ENCODE peak calls at places on chromosomes 1 and 21, in six cellular contexts. Q, R, Y, G, U and Z are unnamed samples.

GRCh38 chr1:44237721-44238457 is 24.6 kb downstream of the DMAP1 start:
- DNase-seq in R (peak), G (no peak), Q (peak), Y (no peak), U (peak), Z (no peak)

GRCh38 chr21:33075128-33075527 is 5.2 kb downstream of the OLIG1 start:
- DNase-seq in R (no peak), G (no peak), Q (no peak), Y (no peak), U (no peak), Z (no peak)

GRCh38 chr1:2493691-2494322 is 17.7 kb downstream of the PLCH2 start:
- DNase-seq in Q (no peak), U (no peak), G (no peak), R (no peak), Y (no peak), Z (no peak)

GRCh38 chr1:83931658-83932253 is 67.2 kb downstream of the TTLL7 start:
- DNase-seq in U (peak), Y (no peak), G (peak), R (no peak), Q (peak), Z (no peak)

GRCh38 chr1:152926091-152926490 is 17.7 kb downstream of the IVL start:
- DNase-seq in Y (no peak), U (no peak), Q (peak), G (no peak), R (no peak), Z (no peak)

GRCh38 chr1:50702395-50702794 is 257.7 kb downstream of the FAF1 start:
- DNase-seq in Y (no peak), R (no peak), Q (no peak), G (no peak), U (no peak), Z (no peak)

GRCh38 chr1:27959792-27960603 is at the start of gene XKR8:
- DNase-seq in R (peak), Q (peak), G (peak), U (peak), Y (peak), Z (peak)

GRCh38 chr1:7425771-7426170 is 345.3 kb upstream of the VAMP3 start:
- DNase-seq in Q (no peak), G (no peak), R (no peak), Y (no peak), U (no peak), Z (peak)

GRCh38 chr1:209823143-209824041 is 4.4 kb upstream of the UTP25 start:
- DNase-seq in Y (no peak), R (no peak), Q (peak), U (no peak), G (no peak), Z (no peak)

GRCh38 chr1:20153000-20153418 is 13.9 kb downstream of the PLA2G2F start:
- DNase-seq in Q (no peak), Y (no peak), G (peak), R (no peak), U (peak), Z (peak)

GRCh38 chr1:20154306-20154831 is 15.2 kb downstream of the PLA2G2F start:
- DNase-seq in R (no peak), U (no peak), Q (no peak), G (no peak), Y (no peak), Z (peak)

GRCh38 chr1:20150969-20151368 is 11.8 kb downstream of the PLA2G2F start:
- DNase-seq in U (no peak), Y (no peak), R (no peak), Q (no peak), G (no peak), Z (no peak)

GRCh38 chr1:20151906-20152598 is 12.9 kb downstream of the PLA2G2F start:
- DNase-seq in G (peak), Y (peak), U (peak), Q (peak), R (peak), Z (peak)

GRCh38 chr1:20152599-20152930 is 13.4 kb downstream of the PLA2G2F start:
- DNase-seq in U (no peak), R (no peak), G (no peak), Y (no peak), Q (no peak), Z (no peak)
- TF ChIP-seq CTCF in U (peak), R (peak), G (no peak), Y (peak), Q (no peak), Z (peak)

DNA sequence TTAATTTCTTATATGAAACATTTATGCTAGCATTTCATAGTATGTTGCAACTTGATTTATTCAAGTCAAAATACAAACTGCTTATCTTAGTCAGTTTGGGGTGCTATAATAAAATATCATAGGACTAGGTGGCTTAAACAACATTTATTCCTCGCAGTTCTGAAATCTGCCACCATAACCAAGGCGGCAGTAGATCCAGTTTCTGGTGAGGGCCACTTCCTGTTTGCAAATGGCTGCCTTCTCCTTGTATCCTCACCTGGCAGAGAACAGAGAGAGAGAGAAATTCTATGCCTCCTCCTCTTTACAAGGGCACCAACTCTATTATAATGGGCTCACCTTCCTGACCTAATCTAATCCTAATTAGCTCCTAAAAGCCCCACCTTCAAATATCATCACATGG is 76.1 kb upstream of the RGS2 start:
- DNase-seq in Q (no peak), U (no peak), Y (no peak), R (no peak), G (no peak), Z (no peak)
- TF ChIP-seq CTCF in Q (no peak), U (no peak), Y (no peak), R (peak), G (no peak), Z (peak)

DNA sequence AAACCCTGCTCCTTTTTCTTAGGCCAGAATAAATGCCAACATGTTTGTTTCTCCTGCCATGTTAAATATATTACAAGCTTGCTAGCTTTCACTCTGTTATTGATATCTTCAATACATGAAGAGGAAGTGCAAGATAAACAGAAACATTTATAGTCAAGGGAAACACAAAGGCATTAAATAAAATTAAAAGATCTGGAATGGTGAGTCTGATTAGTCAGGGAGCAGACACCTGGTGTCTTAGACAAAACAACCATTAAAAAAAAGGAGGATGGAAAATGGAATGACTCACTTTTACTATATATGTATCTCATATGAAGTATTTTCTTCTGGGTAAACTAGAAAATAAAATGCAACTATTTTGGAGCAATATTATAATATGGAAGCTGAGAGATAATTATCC is 123.3 kb downstream of the SMYD3 start:
- DNase-seq in Q (no peak), G (no peak), Y (no peak), U (no peak), R (no peak), Z (no peak)
- TF ChIP-seq CTCF in Q (no peak), G (no peak), Y (no peak), U (no peak), R (no peak), Z (no peak)

GRCh38 chr1:214808845-214809460 is 206.0 kb downstream of the CENPF start:
- DNase-seq in Y (no peak), R (no peak), U (no peak), G (no peak), Q (peak), Z (no peak)
- TF ChIP-seq CTCF in Y (no peak), R (no peak), U (peak), G (no peak), Q (peak), Z (no peak)

DNA sequence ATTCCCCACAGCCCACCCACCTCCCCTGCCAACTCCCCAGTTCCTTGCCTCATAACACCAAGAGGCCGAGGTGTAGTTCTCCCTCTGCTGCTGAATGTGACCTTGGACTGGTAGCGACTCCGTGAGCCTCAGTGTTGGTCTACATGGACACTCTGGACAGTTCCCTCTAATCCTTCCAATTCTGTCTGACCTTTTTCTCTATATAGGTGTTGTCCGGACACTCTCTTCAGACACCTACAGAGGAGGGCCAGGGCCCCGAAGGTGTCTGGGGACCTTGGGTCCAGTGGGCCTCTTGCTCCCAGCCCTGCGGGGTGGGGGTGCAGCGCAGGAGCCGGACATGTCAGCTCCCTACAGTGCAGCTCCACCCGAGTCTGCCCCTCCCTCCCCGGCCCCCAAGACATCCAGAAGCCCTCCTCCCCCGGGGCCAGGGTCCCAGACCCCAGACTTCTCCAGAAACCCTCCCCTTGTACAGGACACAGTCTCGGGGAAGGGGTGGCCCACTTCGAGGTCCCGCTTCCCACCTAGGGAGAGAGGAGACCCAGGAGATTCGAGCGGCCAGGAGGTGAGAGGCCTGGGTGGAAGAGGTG is 3.6 kb downstream of the ADAMTSL4 start:
- DNase-seq in R (no peak), Y (no peak), Q (no peak), G (no peak), U (no peak), Z (no peak)
- TF ChIP-seq CTCF in R (no peak), Y (no peak), Q (no peak), G (no peak), U (no peak), Z (no peak)

GRCh38 chr1:52915211-52915854 is 6.2 kb downstream of the ECHDC2 start:
- DNase-seq in G (no peak), R (no peak), Y (no peak), U (no peak), Q (no peak), Z (no peak)

GRCh38 chr1:52911541-52911940 is 10.0 kb downstream of the ECHDC2 start:
- DNase-seq in G (no peak), U (no peak), Y (no peak), R (no peak), Q (no peak), Z (no peak)

GRCh38 chr1:52914463-52914862 is 7.1 kb downstream of the ECHDC2 start:
- DNase-seq in U (no peak), Y (no peak), G (no peak), R (no peak), Q (no peak), Z (no peak)

GRCh38 chr1:52913014-52913413 is 8.5 kb downstream of the ECHDC2 start:
- DNase-seq in Q (no peak), U (no peak), Y (no peak), G (no peak), R (no peak), Z (no peak)

GRCh38 chr1:52913537-52913936 is 8.0 kb downstream of the ECHDC2 start:
- DNase-seq in U (peak), G (no peak), R (no peak), Q (no peak), Y (no peak), Z (no peak)
- TF ChIP-seq CTCF in U (no peak), G (no peak), R (no peak), Q (no peak), Y (no peak), Z (no peak)

DNA sequence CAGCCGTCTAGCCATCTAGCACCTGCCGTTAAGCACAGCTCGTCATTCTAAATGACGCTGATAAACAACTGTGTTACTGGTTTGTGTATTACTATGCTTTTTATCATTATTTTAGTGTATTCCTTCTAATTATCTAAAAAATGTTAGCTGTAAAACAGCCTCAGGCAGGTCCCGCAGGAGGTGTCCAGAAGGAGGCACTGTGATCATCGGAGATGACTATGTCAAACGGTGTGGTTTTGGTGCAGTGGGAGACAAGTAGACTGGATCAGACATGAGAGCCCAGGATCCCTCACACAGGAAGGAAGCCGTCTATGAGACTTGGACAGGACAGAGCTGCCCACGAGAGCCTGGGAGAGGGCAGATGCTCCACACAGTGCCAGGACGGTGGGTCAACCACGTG is 55.3 kb upstream of the COL6A1 start:
- DNase-seq in R (no peak), U (no peak), Q (no peak), G (no peak), Y (no peak), Z (no peak)
- TF ChIP-seq CTCF in R (no peak), U (no peak), Q (peak), G (no peak), Y (no peak), Z (no peak)